ENCODE peak calls at places on chromosomes 16 and 17, in seven cellular contexts. X is right cardiac atrium; L is HEK293T; B is mucosa of descending colon; G is HCEC 1CT; A is left ventricle myocardium inferior; Q is activated naive CD4-positive, alpha-beta T cell treated with anti-CD3 and anti-CD28 coated beads, Interleukin-2, amount 50 U/mL, for 72 hours. P is an unnamed sample.

GRCh38 chr16:29854520-29855100 is 8.4 kb downstream of the CDIPT start:
- DNase-seq in B (no peak), Q (no peak), L (no peak), X (no peak), G (no peak), A (no peak), P (no peak)

GRCh38 chr16:11025120-11025531 is 80.8 kb downstream of the CLEC16A start:
- DNase-seq in A (no peak), B (no peak), Q (no peak), X (no peak), L (no peak), G (peak), P (no peak)

GRCh38 chr16:84054916-84055315 is 12.3 kb upstream of the SLC38A8 start:
- DNase-seq in B (no peak), Q (no peak), A (no peak), L (no peak), G (no peak), X (no peak), P (no peak)

GRCh38 chr16:66502020-66502913 is 47.7 kb downstream of the TK2 start:
- DNase-seq in X (no peak), Q (no peak), G (peak), A (peak), B (peak), L (no peak), P (no peak)

GRCh38 chr16:10338426-10338825 is 47.4 kb upstream of the ATF7IP2 start:
- DNase-seq in G (no peak), A (no peak), B (no peak), L (no peak), X (no peak), Q (no peak), P (peak)

GRCh38 chr16:87922250-87922871 is 14.0 kb downstream of the CA5A start:
- DNase-seq in X (peak), L (no peak), A (peak), Q (no peak), G (no peak), B (no peak), P (no peak)

GRCh38 chr16:28097500-28097899 is 34.0 kb upstream of the GSG1L start:
- DNase-seq in G (no peak), L (no peak), B (no peak), Q (no peak), X (no peak), A (no peak), P (no peak)

GRCh38 chr17:79019631-79020584 is 4.1 kb upstream of the C1QTNF1 start:
- DNase-seq in B (peak), L (no peak), X (peak), A (peak), G (peak), Q (no peak), P (peak)

GRCh38 chr17:73394523-73395450 is 83.0 kb upstream of the CDC42EP4 start:
- DNase-seq in L (no peak), A (no peak), G (no peak), B (no peak), Q (no peak), X (peak), P (no peak)

GRCh38 chr16:3861808-3862451 is 18.6 kb downstream of the CREBBP start:
- DNase-seq in X (peak), Q (no peak), A (no peak), B (no peak), G (peak), L (no peak), P (no peak)

GRCh38 chr17:15649861-15650391 is 30.4 kb upstream of the FBXW10B start:
- DNase-seq in X (peak), B (peak), L (peak), G (peak), Q (no peak), A (no peak), P (peak)

GRCh38 chr17:17157041-17157440 is 49.1 kb downstream of the PLD6 start:
- DNase-seq in Q (no peak), G (no peak), B (no peak), A (no peak), X (no peak), L (no peak), P (no peak)

GRCh38 chr17:36221187-36221586 is 10.3 kb downstream of the CCL4L2 start:
- DNase-seq in L (no peak), A (no peak), B (no peak), G (no peak), Q (no peak), X (no peak), P (no peak)

GRCh38 chr16:75742424-75743047 is 16.2 kb upstream of the CPHXL start:
- DNase-seq in B (no peak), L (no peak), G (no peak), A (no peak), X (no peak), Q (no peak), P (no peak)

GRCh38 chr17:43531955-43532354 is 14.2 kb downstream of the ETV4 start:
- DNase-seq in Q (no peak), G (no peak), L (no peak), X (no peak), B (no peak), A (no peak), P (no peak)

GRCh38 chr16:58037365-58038057 is 12.0 kb downstream of the MMP15 start:
- DNase-seq in A (no peak), X (no peak), Q (no peak), L (no peak), G (no peak), B (no peak), P (no peak)

GRCh38 chr17:81941484-81942166 is 4.5 kb upstream of the PYCR1 start:
- DNase-seq in A (peak), G (no peak), L (no peak), X (peak), Q (no peak), B (no peak), P (no peak)

GRCh38 chr16:85399583-85400284 is 213.4 kb upstream of the GSE1 start:
- DNase-seq in B (no peak), Q (peak), G (no peak), A (peak), X (peak), L (no peak), P (no peak)

GRCh38 chr16:22355487-22355908 is 18.9 kb downstream of the CDR2 start:
- DNase-seq in G (no peak), A (no peak), L (no peak), B (no peak), X (no peak), Q (no peak), P (no peak)

GRCh38 chr16:68907297-68907999 is 64.1 kb downstream of the TANGO6 start:
- DNase-seq in G (no peak), X (no peak), L (no peak), Q (no peak), A (no peak), B (no peak), P (no peak)

GRCh38 chr16:49967012-49967559 is 57.9 kb upstream of the CNEP1R1 start:
- DNase-seq in X (no peak), Q (no peak), B (no peak), L (no peak), G (no peak), A (peak), P (no peak)

GRCh38 chr17:15039366-15039765 is 225.8 kb downstream of the PMP22 start:
- DNase-seq in G (no peak), A (no peak), Q (no peak), X (no peak), L (no peak), B (no peak), P (no peak)

GRCh38 chr17:45223541-45224528 is 2.1 kb downstream of the FMNL1 start:
- DNase-seq in L (no peak), A (no peak), G (no peak), X (peak), Q (peak), B (no peak), P (no peak)

GRCh38 chr17:73400915-73401545 is 89.2 kb upstream of the CDC42EP4 start:
- DNase-seq in Q (no peak), X (peak), L (no peak), B (no peak), A (no peak), G (no peak), P (no peak)

GRCh38 chr17:8163978-8164814 is 1.4 kb upstream of the VAMP2 start:
- DNase-seq in G (peak), B (peak), A (peak), Q (peak), X (peak), L (no peak), P (peak)

GRCh38 chr16:53821487-53821886 is 117.5 kb downstream of the FTO start:
- DNase-seq in Q (no peak), L (no peak), G (peak), X (no peak), A (no peak), B (no peak), P (peak)

GRCh38 chr17:69716571-69716970 is 302.1 kb downstream of the MAP2K6 start:
- DNase-seq in L (no peak), A (no peak), Q (no peak), G (no peak), B (no peak), X (no peak), P (peak)

GRCh38 chr17:4796550-4796915 is 569 bp downstream of the PSMB6 start:
- DNase-seq in Q (no peak), B (peak), A (no peak), G (peak), L (peak), X (peak), P (no peak)

GRCh38 chr17:40551874-40552768 is 13.2 kb downstream of the CCR7 start:
- DNase-seq in X (peak), A (no peak), G (peak), L (no peak), B (no peak), Q (peak), P (peak)

GRCh38 chr16:85425061-85425662 is 188.0 kb upstream of the GSE1 start:
- DNase-seq in X (no peak), A (peak), Q (peak), G (no peak), B (peak), L (no peak), P (no peak)

GRCh38 chr16:30844671-30845449 is 49.0 kb downstream of the BCL7C start:
- DNase-seq in X (peak), B (no peak), A (no peak), L (peak), G (peak), Q (peak), P (peak)

GRCh38 chr16:66044616-66045015 is 321.9 kb upstream of the CDH5 start:
- DNase-seq in L (no peak), A (no peak), X (no peak), B (no peak), Q (no peak), G (no peak), P (no peak)

GRCh38 chr17:48153711-48154642 is 46.4 kb downstream of the SNX11 start:
- DNase-seq in X (no peak), G (peak), B (peak), L (peak), A (no peak), Q (no peak), P (peak)

GRCh38 chr16:57514891-57515600 is 21.3 kb downstream of the CCDC102A start:
- DNase-seq in Q (no peak), G (no peak), L (no peak), X (peak), B (no peak), A (no peak), P (no peak)

GRCh38 chr16:88065747-88066142 is 114.5 kb downstream of the BANP start:
- DNase-seq in A (peak), Q (no peak), X (no peak), L (no peak), G (no peak), B (no peak), P (no peak)

GRCh38 chr16:66107661-66108060 is 258.8 kb upstream of the CDH5 start:
- DNase-seq in A (no peak), G (peak), B (no peak), Q (no peak), L (no peak), X (no peak), P (peak)

GRCh38 chr16:83441523-83441922 is 366.3 kb upstream of the HSBP1 start:
- DNase-seq in G (no peak), X (no peak), L (no peak), B (no peak), A (no peak), Q (no peak), P (peak)

GRCh38 chr17:17352836-17353624 is 49.9 kb downstream of the NT5M start:
- DNase-seq in B (no peak), L (no peak), Q (peak), X (no peak), G (no peak), A (no peak), P (no peak)

GRCh38 chr16:82456683-82457082 is 170.1 kb upstream of the CDH13 start:
- DNase-seq in X (peak), G (peak), Q (no peak), B (peak), L (peak), A (peak), P (peak)

P was measured in astrocyte.